ENCODE peak calls at places on chromosomes 12 and 14, in ten cellular contexts. F is WERI-Rb-1, K is adrenal gland, U is heart left ventricle, E is foreskin fibroblast, S is A549, P is fibroblast of pulmonary artery, R is right atrium auricular region, N is neural crest cell, I is GM10248. B is an unnamed sample.

GRCh38 chr14:24427537-24428508 is 1.6 kb downstream of the CBLN3 start:
- DNase-seq in F (no peak), K (no peak), U (peak), E (no peak), S (no peak), P (no peak), R (no peak), N (no peak), I (no peak), B (no peak)

GRCh38 chr14:75911883-75912282 is 69.9 kb downstream of the TGFB3 start:
- DNase-seq in F (no peak), K (peak), U (no peak), E (no peak), S (no peak), P (peak), R (no peak), N (peak), I (no peak), B (no peak)

GRCh38 chr14:80447396-80447795 is 236.1 kb upstream of the DIO2 start:
- DNase-seq in F (no peak), K (no peak), U (no peak), E (peak), S (no peak), P (no peak), R (no peak), N (no peak), I (no peak), B (no peak)

GRCh38 chr12:126874427-126875026 is 1392.4 kb upstream of the TMEM132C start:
- DNase-seq in F (peak), K (peak), U (peak), E (no peak), S (peak), P (peak), R (no peak), N (peak), I (peak), B (peak)

GRCh38 chr12:1491983-1492697 is 102.2 kb downstream of the FBXL14 start:
- DNase-seq in F (no peak), K (peak), U (no peak), E (no peak), S (no peak), P (no peak), R (peak), N (no peak), I (no peak), B (no peak)

GRCh38 chr12:117118838-117119591 is 19.8 kb upstream of the TESC start:
- DNase-seq in F (peak), K (no peak), U (no peak), E (no peak), S (no peak), P (no peak), R (no peak), N (no peak), I (no peak), B (no peak)

GRCh38 chr12:24599737-24600136 is 349.2 kb downstream of the BCAT1 start:
- DNase-seq in F (no peak), K (no peak), U (no peak), E (no peak), S (no peak), P (no peak), R (no peak), N (no peak), I (no peak), B (no peak)

GRCh38 chr14:101001311-101002069 is 98.0 kb upstream of the RTL1 start:
- DNase-seq in F (no peak), K (no peak), U (peak), E (peak), S (no peak), P (peak), R (no peak), N (no peak), I (no peak), B (no peak)

GRCh38 chr12:94535614-94535932 is 75.9 kb upstream of the CEP83 start:
- DNase-seq in F (no peak), K (no peak), U (no peak), E (no peak), S (no peak), P (no peak), R (no peak), N (no peak), I (no peak), B (no peak)

GRCh38 chr14:103315368-103315911 is 18.6 kb upstream of the EIF5 start:
- DNase-seq in F (no peak), K (peak), U (no peak), E (peak), S (no peak), P (peak), R (peak), N (no peak), I (no peak), B (no peak)

GRCh38 chr12:122951979-122952892 is 14.0 kb downstream of the ABCB9 start:
- DNase-seq in F (peak), K (peak), U (peak), E (peak), S (peak), P (peak), R (peak), N (peak), I (peak), B (peak)

GRCh38 chr14:103690332-103690731 is 24.9 kb downstream of the XRCC3 start:
- DNase-seq in F (no peak), K (no peak), U (no peak), E (no peak), S (no peak), P (no peak), R (no peak), N (no peak), I (no peak), B (no peak)

GRCh38 chr12:32104572-32105355 is 1.9 kb upstream of the BICD1 start:
- DNase-seq in F (no peak), K (no peak), U (no peak), E (no peak), S (no peak), P (no peak), R (no peak), N (no peak), I (no peak), B (no peak)

GRCh38 chr14:37251778-37252177 is 54.0 kb downstream of the MIPOL1 start:
- DNase-seq in F (no peak), K (no peak), U (no peak), E (no peak), S (peak), P (no peak), R (no peak), N (no peak), I (no peak), B (no peak)

GRCh38 chr14:64506751-64507150 is 2.2 kb downstream of the ZBTB1 start:
- DNase-seq in F (no peak), K (no peak), U (no peak), E (no peak), S (no peak), P (no peak), R (no peak), N (no peak), I (no peak), B (no peak)

GRCh38 chr12:6871052-6871957 is 1.8 kb downstream of the SPSB2 start:
- DNase-seq in F (peak), K (no peak), U (no peak), E (no peak), S (peak), P (no peak), R (no peak), N (no peak), I (no peak), B (no peak)

GRCh38 chr12:124481257-124481750 is 86.1 kb downstream of the NCOR2 start:
- DNase-seq in F (no peak), K (no peak), U (peak), E (no peak), S (peak), P (no peak), R (no peak), N (no peak), I (no peak), B (no peak)

GRCh38 chr12:32025906-32026305 is 66.7 kb downstream of the RESF1 start:
- DNase-seq in F (no peak), K (no peak), U (no peak), E (no peak), S (no peak), P (no peak), R (no peak), N (no peak), I (no peak), B (no peak)

GRCh38 chr14:92832137-92832700 is 38.1 kb downstream of the GOLGA5 start:
- DNase-seq in F (no peak), K (no peak), U (no peak), E (no peak), S (no peak), P (no peak), R (no peak), N (no peak), I (no peak), B (no peak)

GRCh38 chr14:30058401-30058800 is 130.8 kb upstream of the PRKD1 start:
- DNase-seq in F (no peak), K (no peak), U (no peak), E (peak), S (no peak), P (peak), R (no peak), N (no peak), I (no peak), B (no peak)

GRCh38 chr12:2759733-2760132 is 35.0 kb upstream of the FKBP4 start:
- DNase-seq in F (no peak), K (no peak), U (no peak), E (no peak), S (no peak), P (no peak), R (no peak), N (no peak), I (no peak), B (no peak)

GRCh38 chr14:91272341-91273272 is 28.1 kb upstream of the GPR68 start:
- DNase-seq in F (no peak), K (no peak), U (peak), E (no peak), S (no peak), P (no peak), R (no peak), N (no peak), I (no peak), B (no peak)

GRCh38 chr12:56103066-56103711 is 1.2 kb upstream of the PA2G4 start:
- DNase-seq in F (no peak), K (no peak), U (no peak), E (no peak), S (no peak), P (no peak), R (no peak), N (no peak), I (no peak), B (no peak)

GRCh38 chr14:22530101-22530500 is 58.9 kb downstream of the DAD1 start:
- DNase-seq in F (peak), K (no peak), U (no peak), E (no peak), S (no peak), P (no peak), R (no peak), N (no peak), I (no peak), B (peak)

GRCh38 chr14:58238252-58239247 is 6.1 kb upstream of the PSMA3 start:
- DNase-seq in F (no peak), K (peak), U (no peak), E (peak), S (no peak), P (peak), R (no peak), N (no peak), I (no peak), B (no peak)

GRCh38 chr12:10220398-10221077 is 7.9 kb downstream of the GABARAPL1 start:
- DNase-seq in F (peak), K (peak), U (peak), E (peak), S (no peak), P (peak), R (peak), N (no peak), I (no peak), B (peak)

GRCh38 chr12:29690728-29691127 is 93.0 kb downstream of the TMTC1 start:
- DNase-seq in F (no peak), K (no peak), U (no peak), E (no peak), S (no peak), P (no peak), R (no peak), N (no peak), I (no peak), B (no peak)

GRCh38 chr12:91620422-91620821 is 437.8 kb upstream of the DCN start:
- DNase-seq in F (no peak), K (no peak), U (no peak), E (no peak), S (no peak), P (no peak), R (no peak), N (no peak), I (no peak), B (no peak)

GRCh38 chr14:91245029-91245428 is 525 bp upstream of the GPR68 start:
- DNase-seq in F (no peak), K (no peak), U (no peak), E (no peak), S (no peak), P (no peak), R (no peak), N (no peak), I (no peak), B (no peak)

GRCh38 chr12:18171571-18171970 is 81.6 kb upstream of the RERGL start:
- DNase-seq in F (no peak), K (no peak), U (no peak), E (no peak), S (no peak), P (peak), R (no peak), N (no peak), I (no peak), B (no peak)

GRCh38 chr14:81464253-81465001 is 64.3 kb upstream of the STON2 start:
- DNase-seq in F (peak), K (peak), U (no peak), E (peak), S (peak), P (peak), R (no peak), N (peak), I (peak), B (no peak)

GRCh38 chr12:6970096-6970527 is 352 bp downstream of the PHB2 start:
- DNase-seq in F (no peak), K (no peak), U (no peak), E (no peak), S (peak), P (no peak), R (no peak), N (no peak), I (no peak), B (no peak)

GRCh38 chr12:95755236-95755865 is 35.2 kb downstream of the NTN4 start:
- DNase-seq in F (no peak), K (no peak), U (no peak), E (no peak), S (no peak), P (no peak), R (no peak), N (no peak), I (no peak), B (no peak)

GRCh38 chr12:125017801-125018200 is 24.4 kb downstream of the BRI3BP start:
- DNase-seq in F (no peak), K (no peak), U (no peak), E (no peak), S (no peak), P (no peak), R (no peak), N (no peak), I (no peak), B (no peak)

GRCh38 chr14:99562848-99563748 is 40.9 kb downstream of the CCDC85C start:
- DNase-seq in F (peak), K (peak), U (peak), E (peak), S (peak), P (peak), R (peak), N (peak), I (no peak), B (no peak)

GRCh38 chr14:23693252-23693775 is 57.1 kb downstream of the DHRS2 start:
- DNase-seq in F (no peak), K (no peak), U (no peak), E (no peak), S (no peak), P (no peak), R (no peak), N (no peak), I (no peak), B (no peak)

GRCh38 chr14:24307575-24308341 is at the start of gene CIDEB:
- DNase-seq in F (peak), K (peak), U (no peak), E (peak), S (peak), P (peak), R (no peak), N (peak), I (peak), B (peak)

GRCh38 chr14:75242546-75243273 is 35.9 kb upstream of the FOS start:
- DNase-seq in F (peak), K (no peak), U (no peak), E (peak), S (no peak), P (peak), R (no peak), N (no peak), I (no peak), B (peak)

DNA sequence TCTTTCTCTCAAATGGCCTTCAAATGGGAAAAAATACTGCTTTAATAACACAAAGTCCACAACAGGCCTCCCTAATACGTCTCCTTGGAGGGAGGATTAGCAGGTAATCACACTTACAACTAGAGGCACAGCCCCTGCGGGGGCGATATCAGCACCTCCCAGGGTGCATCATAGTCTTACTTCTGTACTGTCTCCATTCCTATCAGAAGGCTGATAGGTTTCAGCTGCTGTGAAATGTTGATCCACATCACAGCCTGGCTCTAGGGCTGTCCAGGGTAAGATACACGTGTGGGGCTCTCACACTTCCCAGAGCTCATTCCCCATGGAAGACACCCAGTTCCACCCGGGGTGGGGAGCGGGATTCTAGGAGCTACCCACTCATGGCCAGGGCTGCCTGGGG is 139.1 kb upstream of the SFSWAP start:
- DNase-seq in F (peak), K (no peak), U (no peak), E (no peak), S (no peak), P (no peak), R (no peak), N (no peak), I (no peak), B (no peak)
- TF ChIP-seq CTCF in F (no peak), K (no peak), U (no peak), E (no peak), S (no peak), P (no peak), R (no peak), N (no peak), I (no peak), B (no peak)

DNA sequence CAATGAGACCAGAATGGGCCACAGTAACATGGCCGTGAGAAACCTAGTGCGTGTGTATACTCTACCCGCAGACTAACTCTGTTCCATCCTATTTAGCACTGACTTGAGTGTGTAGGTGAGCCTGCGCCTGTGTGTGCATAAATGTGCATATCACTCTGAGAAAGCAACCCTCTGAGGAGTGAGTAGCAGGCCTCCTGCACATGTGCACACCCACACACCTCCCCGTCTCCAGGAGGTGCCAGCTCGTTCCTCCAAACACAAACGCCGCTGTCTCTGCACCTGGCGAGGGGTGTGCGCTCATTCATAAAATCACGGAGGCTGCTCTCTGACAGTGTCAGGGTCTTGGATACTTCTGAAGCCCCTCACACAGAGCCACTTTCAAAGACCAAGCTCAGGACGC is 138.9 kb downstream of the GCH1 start:
- DNase-seq in F (no peak), K (no peak), U (no peak), E (no peak), S (no peak), P (no peak), R (no peak), N (no peak), I (no peak), B (no peak)
- TF ChIP-seq CTCF in F (no peak), K (no peak), U (no peak), E (no peak), S (no peak), P (no peak), R (no peak), N (no peak), I (no peak), B (no peak)

GRCh38 chr12:46292754-46293402 is 24.0 kb upstream of the SLC38A1 start:
- DNase-seq in F (no peak), K (no peak), U (no peak), E (no peak), S (no peak), P (peak), R (no peak), N (no peak), I (no peak), B (no peak)
- TF ChIP-seq CTCF in F (peak), K (no peak), U (peak), E (peak), S (no peak), P (peak), R (peak), N (no peak), I (no peak), B (no peak)

GRCh38 chr12:132014915-132015280 is 65.2 kb downstream of the EP400 start:
- DNase-seq in F (no peak), K (no peak), U (no peak), E (no peak), S (peak), P (no peak), R (no peak), N (no peak), I (no peak), B (no peak)
- TF ChIP-seq CTCF in F (no peak), K (no peak), U (no peak), E (no peak), S (no peak), P (no peak), R (no peak), N (no peak), I (no peak), B (no peak)

GRCh38 chr12:113697104-113697503 is 225.4 kb upstream of the LHX5 start:
- DNase-seq in F (no peak), K (no peak), U (no peak), E (no peak), S (no peak), P (no peak), R (no peak), N (no peak), I (no peak), B (no peak)
- TF ChIP-seq CTCF in F (no peak), K (no peak), U (no peak), E (no peak), S (no peak), P (no peak), R (no peak), N (no peak), I (no peak), B (no peak)

GRCh38 chr12:106128526-106129430 is 10.0 kb downstream of the NUAK1 start:
- DNase-seq in F (no peak), K (no peak), U (no peak), E (no peak), S (no peak), P (no peak), R (no peak), N (no peak), I (no peak), B (no peak)

GRCh38 chr12:106126441-106127288 is 12.1 kb downstream of the NUAK1 start:
- DNase-seq in F (no peak), K (no peak), U (no peak), E (peak), S (peak), P (peak), R (no peak), N (no peak), I (no peak), B (no peak)

GRCh38 chr12:106125351-106126085 is 13.2 kb downstream of the NUAK1 start:
- DNase-seq in F (no peak), K (no peak), U (no peak), E (no peak), S (no peak), P (no peak), R (no peak), N (no peak), I (no peak), B (no peak)

GRCh38 chr12:106130474-106131113 is 8.2 kb downstream of the NUAK1 start:
- DNase-seq in F (no peak), K (no peak), U (no peak), E (no peak), S (no peak), P (no peak), R (no peak), N (no peak), I (no peak), B (no peak)

GRCh38 chr12:106127289-106128126 is 11.2 kb downstream of the NUAK1 start:
- DNase-seq in F (no peak), K (no peak), U (no peak), E (no peak), S (peak), P (no peak), R (no peak), N (no peak), I (no peak), B (no peak)
- TF ChIP-seq CTCF in F (no peak), K (no peak), U (no peak), E (no peak), S (no peak), P (peak), R (no peak), N (no peak), I (no peak), B (no peak)

GRCh38 chr14:31442284-31442683 is 15.0 kb downstream of the DTD2 start:
- DNase-seq in F (no peak), K (no peak), U (no peak), E (no peak), S (no peak), P (no peak), R (no peak), N (no peak), I (no peak), B (no peak)

GRCh38 chr14:31441273-31442110 is 15.8 kb downstream of the DTD2 start:
- DNase-seq in F (no peak), K (no peak), U (no peak), E (no peak), S (peak), P (peak), R (no peak), N (no peak), I (no peak), B (no peak)

GRCh38 chr14:31440280-31440679 is 17.0 kb downstream of the DTD2 start:
- DNase-seq in F (no peak), K (no peak), U (no peak), E (no peak), S (no peak), P (no peak), R (no peak), N (no peak), I (no peak), B (no peak)

GRCh38 chr14:31435276-31435675 is 14.9 kb upstream of the HEATR5A start:
- DNase-seq in F (no peak), K (no peak), U (no peak), E (peak), S (no peak), P (peak), R (no peak), N (no peak), I (no peak), B (no peak)

GRCh38 chr14:31439554-31439953 is 17.8 kb downstream of the DTD2 start:
- DNase-seq in F (no peak), K (no peak), U (no peak), E (no peak), S (no peak), P (no peak), R (no peak), N (no peak), I (no peak), B (no peak)
- TF ChIP-seq CTCF in F (no peak), K (no peak), U (no peak), E (no peak), S (no peak), P (no peak), R (no peak), N (no peak), I (no peak), B (no peak)